ENCODE peak calls at places on chromosomes 13 and 19, in ten cellular contexts. X is Peyer's patch; U is CD8-positive, alpha-beta T cell; T is neural progenitor cell; V is A549; S is fibroblast of lung; Y is hepatocyte; D is AG09309; R is HFF-Myc; I is brain microvascular endothelial cell. P is an unnamed sample.

GRCh38 chr13:36432106-36432544 is at the start of gene CCNA1:
- DNase-seq in V (no peak), R (no peak), S (no peak), T (peak), I (no peak), D (no peak), Y (peak), U (no peak), X (peak), P (peak)

GRCh38 chr19:1122972-1123363 is 19.2 kb downstream of the GPX4 start:
- DNase-seq in S (peak), X (peak), I (peak), R (no peak), T (peak), D (no peak), U (no peak), Y (peak), V (no peak), P (peak)

GRCh38 chr13:28657784-28658538 is 969 bp upstream of the POMP start:
- DNase-seq in X (no peak), S (peak), R (no peak), Y (peak), D (no peak), V (no peak), T (peak), U (no peak), I (no peak), P (no peak)

GRCh38 chr19:32652893-32653625 is 21.9 kb downstream of the ANKRD27 start:
- DNase-seq in U (no peak), Y (peak), R (peak), V (no peak), S (peak), D (no peak), T (no peak), X (peak), I (peak), P (peak)

GRCh38 chr13:101346942-101347728 is 69.2 kb downstream of the NALCN start:
- DNase-seq in T (no peak), X (no peak), S (peak), Y (no peak), D (peak), U (no peak), R (no peak), I (peak), V (no peak), P (no peak)

GRCh38 chr13:101868585-101869469 is 416.4 kb downstream of the ITGBL1 start:
- DNase-seq in S (no peak), D (no peak), Y (no peak), U (no peak), R (no peak), X (no peak), T (no peak), I (no peak), V (no peak), P (no peak)

GRCh38 chr19:54137114-54137912 is at the start of gene CNOT3:
- DNase-seq in X (peak), V (peak), U (peak), I (peak), T (peak), R (peak), S (peak), D (peak), Y (peak), P (peak)

GRCh38 chr13:82815791-82816190 is 1066.5 kb downstream of the SLITRK1 start:
- DNase-seq in I (no peak), Y (no peak), T (no peak), D (no peak), X (no peak), S (no peak), V (no peak), U (no peak), R (no peak), P (no peak)

GRCh38 chr13:45441633-45442032 is 23.1 kb upstream of the COG3 start:
- DNase-seq in T (no peak), V (no peak), Y (no peak), X (no peak), R (no peak), D (no peak), U (no peak), S (peak), I (peak), P (no peak)

GRCh38 chr13:85659493-85659892 is 139.7 kb downstream of the SLITRK6 start:
- DNase-seq in D (no peak), R (no peak), Y (no peak), T (no peak), V (no peak), U (no peak), X (no peak), S (peak), I (no peak), P (no peak)

GRCh38 chr13:98509271-98510155 is 67.4 kb downstream of the STK24 start:
- DNase-seq in V (peak), D (peak), I (peak), U (peak), X (peak), T (no peak), Y (peak), R (peak), S (peak), P (peak)

GRCh38 chr19:39996218-39996810 is 546 bp upstream of the ZNF546 start:
- DNase-seq in Y (peak), R (peak), D (no peak), X (peak), T (no peak), S (peak), I (peak), U (no peak), V (peak), P (no peak)

GRCh38 chr19:9528757-9529336 is 9.6 kb downstream of the ZNF426 start:
- DNase-seq in T (no peak), I (no peak), Y (no peak), X (no peak), U (no peak), S (peak), D (no peak), R (no peak), V (no peak), P (no peak)

GRCh38 chr19:14565298-14565679 is 6.6 kb downstream of the NDUFB7 start:
- DNase-seq in S (no peak), D (no peak), R (no peak), Y (no peak), V (no peak), T (no peak), U (no peak), X (no peak), I (no peak), P (no peak)

GRCh38 chr19:58356236-58356970 is 3.1 kb upstream of the A1BG start:
- DNase-seq in S (peak), D (no peak), I (no peak), U (peak), R (no peak), V (no peak), T (no peak), X (no peak), Y (no peak), P (no peak)

GRCh38 chr13:111140562-111141105 is 25.5 kb downstream of the ARHGEF7 start:
- DNase-seq in T (no peak), I (no peak), V (no peak), Y (no peak), S (no peak), D (no peak), R (no peak), U (no peak), X (no peak), P (no peak)

GRCh38 chr13:72586519-72586918 is 140.9 kb downstream of the MZT1 start:
- DNase-seq in V (no peak), R (no peak), Y (peak), D (no peak), I (peak), S (peak), U (no peak), T (no peak), X (no peak), P (no peak)

GRCh38 chr19:23101241-23101640 is 15.6 kb upstream of the ZNF730 start:
- DNase-seq in D (no peak), X (no peak), I (no peak), T (no peak), S (no peak), V (no peak), R (no peak), Y (no peak), U (no peak), P (no peak)

GRCh38 chr19:46489445-46490272 is 6.0 kb downstream of the PNMA8B start:
- DNase-seq in V (no peak), T (peak), S (peak), Y (peak), I (peak), D (no peak), R (no peak), U (no peak), X (peak), P (peak)

GRCh38 chr13:54092686-54093085 is 1064.1 kb downstream of the OLFM4 start:
- DNase-seq in R (no peak), X (no peak), V (no peak), S (no peak), U (no peak), D (no peak), I (no peak), Y (no peak), T (no peak), P (no peak)

GRCh38 chr13:59641758-59642157 is 522.0 kb downstream of the DIAPH3 start:
- DNase-seq in U (no peak), T (no peak), I (no peak), R (peak), D (peak), X (no peak), Y (no peak), V (no peak), S (peak), P (no peak)

GRCh38 chr13:90594694-90595093 is 752.8 kb upstream of the MIR17HG start:
- DNase-seq in V (no peak), I (peak), Y (no peak), S (peak), R (peak), X (no peak), U (no peak), T (no peak), D (peak), P (no peak)

GRCh38 chr13:22665531-22665930 is 515.2 kb upstream of the SGCG start:
- DNase-seq in T (no peak), I (no peak), X (no peak), Y (no peak), V (no peak), U (no peak), S (no peak), D (no peak), R (no peak), P (no peak)

GRCh38 chr19:41626877-41627276 is at the start of gene CEACAM4:
- DNase-seq in X (no peak), D (no peak), R (no peak), I (no peak), S (no peak), U (no peak), V (no peak), T (no peak), Y (no peak), P (no peak)

GRCh38 chr19:395467-395866 is 13.5 kb downstream of the C2CD4C start:
- DNase-seq in U (no peak), V (no peak), X (no peak), S (no peak), R (no peak), D (no peak), T (no peak), I (no peak), Y (no peak), P (no peak)

GRCh38 chr19:45253396-45254027 is 2.4 kb downstream of the MARK4 start:
- DNase-seq in X (no peak), D (no peak), U (peak), Y (no peak), S (no peak), T (no peak), I (peak), V (no peak), R (no peak), P (no peak)

GRCh38 chr13:32113564-32113963 is 82.0 kb downstream of the FRY start:
- DNase-seq in T (no peak), V (no peak), D (no peak), X (no peak), S (no peak), R (no peak), I (no peak), Y (no peak), U (no peak), P (no peak)

GRCh38 chr13:76677047-76677446 is 209.2 kb downstream of the KCTD12 start:
- DNase-seq in X (no peak), R (no peak), S (peak), T (no peak), D (no peak), I (peak), Y (no peak), V (no peak), U (no peak), P (no peak)

GRCh38 chr13:19957320-19958118 is 1.0 kb upstream of the ZMYM2 start:
- DNase-seq in X (peak), I (peak), R (peak), D (peak), Y (peak), V (peak), U (peak), T (peak), S (peak), P (peak)

GRCh38 chr13:62598708-62599107 is 1183.1 kb upstream of the PCDH20 start:
- DNase-seq in V (no peak), S (no peak), D (no peak), X (no peak), U (no peak), I (no peak), R (no peak), Y (no peak), T (peak), P (no peak)

GRCh38 chr13:103140001-103140671 is 73.9 kb upstream of the SLC10A2 start:
- DNase-seq in R (peak), V (peak), T (peak), D (no peak), U (no peak), X (no peak), S (peak), I (peak), Y (peak), P (no peak)

GRCh38 chr19:41411682-41412265 is 14.2 kb downstream of the BCKDHA start:
- DNase-seq in Y (no peak), D (no peak), T (no peak), S (no peak), X (no peak), R (no peak), V (no peak), I (no peak), U (no peak), P (no peak)

GRCh38 chr13:98393873-98394272 is 183.0 kb downstream of the STK24 start:
- DNase-seq in X (no peak), Y (no peak), T (no peak), I (no peak), U (no peak), V (no peak), D (no peak), R (no peak), S (no peak), P (no peak)

GRCh38 chr13:92896842-92897241 is 329.8 kb upstream of the GPC6 start:
- DNase-seq in T (peak), D (no peak), I (peak), X (no peak), Y (peak), V (no peak), S (peak), R (no peak), U (no peak), P (no peak)

GRCh38 chr19:46984077-46985010 is 35.3 kb upstream of the NPAS1 start:
- DNase-seq in V (peak), X (no peak), T (no peak), U (no peak), R (peak), I (peak), Y (peak), S (peak), D (peak), P (no peak)

GRCh38 chr13:36420437-36420891 is 11.8 kb upstream of the CCNA1 start:
- DNase-seq in U (peak), V (peak), Y (peak), I (peak), X (peak), S (peak), T (peak), D (peak), R (peak), P (peak)

GRCh38 chr19:30997222-30997621 is 352.0 kb downstream of the TSHZ3 start:
- DNase-seq in V (no peak), U (no peak), Y (no peak), D (no peak), R (no peak), T (no peak), S (no peak), I (no peak), X (no peak), P (no peak)

GRCh38 chr19:30999726-31000125 is 349.5 kb downstream of the TSHZ3 start:
- DNase-seq in X (no peak), Y (no peak), R (no peak), S (no peak), V (no peak), T (no peak), D (peak), I (no peak), U (no peak), P (no peak)

GRCh38 chr19:31000913-31001312 is 348.3 kb downstream of the TSHZ3 start:
- DNase-seq in U (no peak), V (no peak), Y (no peak), X (no peak), D (no peak), T (no peak), I (no peak), S (no peak), R (no peak), P (no peak)

DNA sequence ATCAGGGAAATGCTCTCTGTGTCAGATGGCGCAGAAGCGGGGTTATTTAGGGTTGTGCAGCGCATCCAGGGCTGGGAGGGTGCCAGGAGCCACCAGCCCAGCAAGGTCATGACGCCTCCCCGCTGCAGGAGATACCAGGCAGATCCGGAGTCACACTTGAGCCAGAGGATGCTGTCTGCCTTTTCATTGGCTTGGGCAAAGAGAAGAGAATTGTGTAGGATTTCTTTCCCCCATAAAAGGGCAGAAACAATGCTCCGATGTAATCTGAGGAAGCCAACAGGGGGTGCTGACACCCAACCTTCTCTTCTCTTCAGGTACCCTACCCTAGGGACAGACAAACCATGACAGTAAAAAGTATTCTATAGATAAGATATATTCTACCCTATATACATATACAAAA is 346.4 kb downstream of the TSHZ3 start:
- DNase-seq in D (no peak), V (no peak), S (peak), Y (no peak), T (peak), X (no peak), I (no peak), U (no peak), R (no peak), P (no peak)
- TF ChIP-seq CTCF in D (no peak), V (no peak), S (no peak), Y (peak), T (peak), X (no peak), I (no peak), U (no peak), R (no peak), P (no peak)

GRCh38 chr19:57282011-57282636 is 1.8 kb downstream of the ZNF460 start:
- DNase-seq in S (no peak), R (no peak), U (no peak), D (no peak), T (no peak), I (no peak), V (no peak), X (no peak), Y (peak), P (no peak)

GRCh38 chr19:57280913-57281425 is 684 bp downstream of the ZNF460 start:
- DNase-seq in Y (peak), X (no peak), S (peak), D (no peak), U (peak), R (no peak), T (no peak), V (peak), I (no peak), P (no peak)

GRCh38 chr19:57280165-57280912 is at the start of gene ZNF460:
- DNase-seq in R (peak), U (peak), T (peak), I (peak), V (peak), D (peak), X (peak), Y (peak), S (peak), P (peak)

GRCh38 chr19:57276430-57276829 is 3.9 kb upstream of the ZNF460 start:
- DNase-seq in T (no peak), D (no peak), I (no peak), X (no peak), S (no peak), R (no peak), Y (no peak), U (no peak), V (no peak), P (no peak)

GRCh38 chr19:57279418-57280164 is 694 bp upstream of the ZNF460 start:
- DNase-seq in V (peak), I (peak), S (peak), Y (peak), X (peak), U (peak), D (peak), T (peak), R (peak), P (peak)
- TF ChIP-seq CTCF in V (peak), I (peak), S (no peak), Y (peak), X (no peak), U (no peak), D (peak), T (peak), R (peak), P (peak)

DNA sequence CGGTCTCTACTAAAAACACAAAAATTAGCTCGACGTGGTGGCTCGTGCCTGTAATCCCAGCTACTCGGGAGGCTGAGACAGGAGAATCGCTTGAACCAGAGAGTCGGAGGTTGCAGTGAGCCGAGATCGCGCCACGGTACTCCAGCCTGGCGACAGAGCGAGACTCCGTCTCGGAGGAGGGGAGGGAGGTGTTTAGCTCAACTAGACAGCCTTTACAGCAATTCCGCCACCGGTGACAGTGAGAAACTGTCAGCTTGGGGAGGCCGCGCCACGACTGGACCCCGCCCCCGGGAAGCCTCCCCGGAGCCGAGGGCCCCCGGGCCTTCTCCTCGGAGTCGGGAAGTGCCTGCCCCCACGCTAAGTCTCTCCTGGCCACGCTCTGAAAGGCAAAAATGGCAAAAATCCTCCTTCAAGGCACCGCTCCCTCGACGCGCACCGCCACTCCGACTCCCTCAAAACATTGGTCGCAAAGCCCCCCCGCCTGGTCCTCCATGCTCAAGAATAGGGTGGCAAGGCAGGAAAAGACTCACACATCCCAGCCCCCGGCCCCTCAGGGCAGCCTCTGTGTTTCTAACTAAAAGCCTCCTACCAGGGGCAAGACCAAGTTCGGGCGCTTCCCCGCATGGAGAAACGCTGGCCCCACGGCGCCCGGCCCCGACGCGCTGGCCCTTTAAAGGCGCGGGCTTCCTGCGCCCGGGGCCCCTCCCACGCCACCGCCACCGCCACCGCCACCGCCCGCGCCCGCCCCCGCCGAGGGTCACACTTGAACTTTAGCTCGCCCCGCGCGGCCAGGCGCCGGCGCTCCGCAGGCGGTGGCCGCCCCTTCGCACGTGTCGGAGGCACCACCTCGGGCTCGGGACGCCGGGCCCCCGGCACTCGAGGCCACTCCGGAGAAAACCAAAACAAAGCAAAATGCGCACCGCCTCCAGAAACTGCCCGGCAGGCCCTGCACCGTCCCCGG is 2.1 kb downstream of the FOXO1 start:
- DNase-seq in X (peak), S (peak), V (peak), D (no peak), Y (peak), R (no peak), T (peak), I (peak), U (peak), P (peak)
- TF ChIP-seq CTCF in X (no peak), S (no peak), V (no peak), D (no peak), Y (no peak), R (no peak), T (no peak), I (no peak), U (no peak), P (no peak)

GRCh38 chr13:88761145-88761544 is 1090.0 kb downstream of the SLITRK5 start:
- DNase-seq in Y (no peak), U (no peak), S (no peak), R (no peak), T (no peak), V (no peak), X (no peak), D (no peak), I (no peak), P (no peak)
- TF ChIP-seq CTCF in Y (no peak), U (no peak), S (no peak), R (no peak), T (no peak), V (no peak), X (no peak), D (no peak), I (no peak), P (no peak)

DNA sequence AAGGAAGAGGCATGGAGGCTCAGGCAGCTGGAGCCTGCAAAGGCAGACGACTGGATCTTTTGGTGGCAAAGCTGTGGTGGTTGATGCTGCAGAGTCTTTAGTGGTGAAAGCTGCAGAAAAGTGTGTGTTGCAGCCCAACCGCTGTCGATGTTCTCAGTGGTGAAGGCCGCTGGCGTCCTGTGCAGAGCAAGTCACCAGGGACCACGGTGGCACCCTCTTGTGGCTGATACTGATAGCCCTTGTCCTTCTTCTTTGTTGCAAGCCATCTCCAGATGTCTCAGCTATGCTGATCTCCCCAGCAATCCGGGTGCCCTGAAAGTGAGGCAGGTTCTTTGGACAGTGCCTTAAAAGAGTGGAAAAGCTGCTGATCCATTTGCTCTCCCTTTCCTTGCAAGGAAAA is 610.9 kb upstream of the PCDH9 start:
- DNase-seq in I (no peak), D (no peak), S (no peak), R (no peak), Y (no peak), V (no peak), U (no peak), X (no peak), T (peak), P (no peak)
- TF ChIP-seq CTCF in I (peak), D (no peak), S (no peak), R (no peak), Y (no peak), V (no peak), U (no peak), X (no peak), T (peak), P (no peak)